ENCODE peak calls at places on chromosomes 4 and X, in four cellular contexts. P is CD8-positive, alpha-beta T cell; Y is IMR-90; O is esophagus squamous epithelium. H is an unnamed sample.

GRCh38 chr4:127143460-127144190 is 489.1 kb upstream of the INTU start:
- DNase-seq in Y (peak; percentile 77), O (no peak), P (no peak), H (no peak)

GRCh38 chrX:48490661-48491060 is 14.7 kb downstream of the FTSJ1 start:
- DNase-seq in Y (no peak), P (no peak), O (no peak), H (no peak)

GRCh38 chr4:78477276-78477675 is 74.3 kb upstream of the ANXA3 start:
- DNase-seq in P (no peak), O (no peak), Y (peak; percentile 60), H (peak; percentile 86)

GRCh38 chrX:1215123-1215823 is 2.8 kb upstream of the CRLF2 start:
- DNase-seq in P (no peak), Y (no peak), O (no peak), H (no peak)

GRCh38 chr4:34158883-34159282 is 2085.4 kb downstream of the ARAP2 start:
- DNase-seq in Y (peak; percentile 27), O (no peak), P (no peak), H (peak; percentile 45)

GRCh38 chr4:73068496-73069337 is 799 bp downstream of the COX18 start:
- DNase-seq in O (no peak), P (no peak), Y (peak; percentile 32), H (no peak)

GRCh38 chr4:158754385-158755180 is 14.2 kb upstream of the FNIP2 start:
- DNase-seq in P (no peak), Y (peak; percentile 70), O (no peak), H (no peak)

GRCh38 chr4:68152411-68152810 is 22.7 kb upstream of the TMPRSS11F start:
- DNase-seq in Y (no peak), P (no peak), O (no peak), H (no peak)

GRCh38 chr4:40194602-40195161 is 2.1 kb upstream of the RHOH start:
- DNase-seq in P (peak; percentile 60), Y (peak; percentile 45), O (no peak), H (no peak)

GRCh38 chrX:43448688-43449087 is 207.4 kb upstream of the MAOA start:
- DNase-seq in O (no peak), P (no peak), Y (no peak), H (no peak)

GRCh38 chr4:163681208-163681821 is 186.8 kb downstream of the TMA16 start:
- DNase-seq in P (peak; percentile 13), Y (peak; percentile 28), O (no peak), H (no peak)
- TF ChIP-seq CTCF in P (peak; percentile 74), Y (peak; percentile 44), O (peak; percentile 45), H (peak; percentile 29)

GRCh38 chr4:1792158-1792831 is 798 bp upstream of the FGFR3 start:
- DNase-seq in P (no peak), O (no peak), Y (no peak), H (no peak)

GRCh38 chr4:1794809-1795303 is 1.8 kb downstream of the FGFR3 start:
- DNase-seq in Y (no peak), O (no peak), P (no peak), H (no peak)

GRCh38 chr4:1793940-1794808 is 1.1 kb downstream of the FGFR3 start:
- DNase-seq in Y (no peak), P (no peak), O (no peak), H (peak; percentile 45)

GRCh38 chr4:1793496-1793840 is 375 bp downstream of the FGFR3 start:
- DNase-seq in Y (no peak), P (peak; percentile 44), O (no peak), H (no peak)

DNA sequence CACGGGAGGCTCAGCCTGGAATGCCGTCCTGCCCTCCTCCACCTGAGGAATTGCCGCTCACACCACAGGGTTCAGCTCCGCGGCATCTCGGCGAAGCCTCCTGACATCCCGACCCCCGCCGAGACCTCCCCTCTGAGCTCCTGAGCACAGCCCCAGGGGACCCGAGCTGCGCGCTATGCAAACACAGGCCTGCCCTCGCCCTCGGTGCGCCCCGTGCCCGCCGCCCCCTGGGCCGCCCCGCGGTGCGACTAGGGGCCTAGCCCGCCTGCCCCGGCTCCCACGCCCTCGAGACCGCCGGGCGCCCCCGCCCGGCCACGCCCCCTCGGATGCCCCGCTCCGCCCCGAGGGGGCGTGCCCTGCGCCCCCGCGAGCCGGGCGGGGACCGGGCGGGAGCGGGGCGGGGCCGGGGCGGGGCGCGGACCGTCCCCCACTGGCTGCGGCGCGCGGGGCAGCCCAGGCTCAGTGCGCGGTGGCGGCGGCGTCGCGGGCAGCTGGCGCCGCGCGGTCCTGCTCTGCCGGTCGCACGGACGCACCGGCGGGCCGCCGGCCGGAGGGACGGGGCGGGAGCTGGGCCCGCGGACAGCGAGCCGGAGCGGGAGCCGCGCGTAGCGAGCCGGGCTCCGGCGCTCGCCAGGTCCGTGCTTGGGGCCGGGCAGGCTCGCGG is at the start of gene FGFR3:
- DNase-seq in P (peak; percentile 17), Y (no peak), O (no peak), H (peak; percentile 53)
- H3K4me3 ChIP-seq in P (peak within 1 kb of the TSS; percentile 15), Y (peak within 1 kb of the TSS; percentile 65), O (peak within 1 kb of the TSS; percentile 80), H (peak within 1 kb of the TSS; percentile 30)

GRCh38 chr4:124060261-124060918 is 652.1 kb downstream of the ANKRD50 start:
- DNase-seq in P (no peak), O (no peak), Y (peak; percentile 49), H (peak; percentile 66)
- TF ChIP-seq CTCF in P (no peak), O (no peak), Y (no peak), H (no peak)

GRCh38 chr4:84492737-84493091 is 6.4 kb downstream of the NKX6-1 start:
- DNase-seq in Y (no peak), O (no peak), P (no peak), H (no peak)
- H3K4me3 ChIP-seq in Y (no peak overlapping the region), O (peak overlapping the region; percentile 44), P (no peak overlapping the region), H (no peak overlapping the region)

GRCh38 chr4:153766758-153767157 is 6.9 kb upstream of the RNF175 start:
- DNase-seq in P (no peak), O (no peak), Y (no peak), H (no peak)

GRCh38 chr4:153764611-153765368 is 5.0 kb upstream of the RNF175 start:
- DNase-seq in Y (no peak), O (no peak), P (no peak), H (peak; percentile 57)

GRCh38 chr4:153759407-153760226 is at the start of gene RNF175:
- DNase-seq in Y (no peak), P (no peak), O (no peak), H (no peak)

GRCh38 chr4:153765836-153766235 is 6.0 kb upstream of the RNF175 start:
- DNase-seq in O (no peak), Y (no peak), P (no peak), H (no peak)

GRCh38 chr4:153763404-153763803 is 3.6 kb upstream of the RNF175 start:
- DNase-seq in P (no peak), Y (no peak), O (no peak), H (no peak)
- TF ChIP-seq CTCF in P (no peak), Y (no peak), O (no peak), H (peak; percentile 17)